ENCODE peak calls at places on chromosomes 12 and 14, in eight cellular contexts. S, X, A, R, J, H, W and G are unnamed samples.

GRCh38 chr14:34113051-34113511 is 162.2 kb upstream of the EGLN3 start:
- DNase-seq in S (no peak), X (no peak), A (no peak), R (no peak), J (no peak), H (no peak), W (no peak), G (no peak)

GRCh38 chr14:68471029-68471963 is 321.6 kb downstream of the ZFP36L1 start:
- DNase-seq in S (no peak), X (no peak), A (no peak), R (no peak), J (no peak), H (no peak), W (no peak), G (no peak)

GRCh38 chr12:52794479-52795331 is 1.2 kb downstream of the KRT3 start:
- DNase-seq in S (no peak), X (no peak), A (no peak), R (no peak), J (no peak), H (no peak), W (no peak), G (no peak)

GRCh38 chr12:1666685-1667162 is 24.1 kb upstream of the ADIPOR2 start:
- DNase-seq in S (no peak), X (no peak), A (no peak), R (no peak), J (no peak), H (no peak), W (no peak), G (no peak)

GRCh38 chr12:5650804-5651461 is 219.0 kb downstream of the NTF3 start:
- DNase-seq in S (no peak), X (no peak), A (no peak), R (no peak), J (peak; percentile 37), H (no peak), W (no peak), G (no peak)

GRCh38 chr14:90514015-90514398 is 117.2 kb downstream of the CALM1 start:
- DNase-seq in S (no peak), X (peak; percentile 47), A (no peak), R (no peak), J (peak; percentile 14), H (no peak), W (no peak), G (peak; percentile 97)

GRCh38 chr12:49293056-49293956 is 1.6 kb upstream of the PRPH start:
- DNase-seq in S (peak; percentile 57), X (no peak), A (no peak), R (peak; percentile 25), J (no peak), H (no peak), W (no peak), G (peak; percentile 66)

GRCh38 chr12:91972896-91973295 is 172.8 kb downstream of the BTG1 start:
- DNase-seq in S (no peak), X (no peak), A (no peak), R (no peak), J (no peak), H (no peak), W (no peak), G (no peak)

GRCh38 chr14:102058931-102059330 is 27.9 kb downstream of the HSP90AA1 start:
- DNase-seq in S (no peak), X (no peak), A (no peak), R (no peak), J (no peak), H (no peak), W (no peak), G (no peak)

GRCh38 chr12:41604830-41605229 is 416.7 kb downstream of the PDZRN4 start:
- DNase-seq in S (no peak), X (no peak), A (no peak), R (no peak), J (no peak), H (no peak), W (no peak), G (peak; percentile 7)

GRCh38 chr12:52630104-52630500 is 11.7 kb upstream of the KRT73 start:
- DNase-seq in S (no peak), X (no peak), A (no peak), R (no peak), J (no peak), H (no peak), W (no peak), G (no peak)

GRCh38 chr12:62471734-62472133 is 5.1 kb downstream of the MON2 start:
- DNase-seq in S (no peak), X (no peak), A (no peak), R (no peak), J (no peak), H (no peak), W (no peak), G (no peak)

GRCh38 chr12:105025890-105026289 is 39.8 kb downstream of the NOPCHAP1 start:
- DNase-seq in S (no peak), X (peak; percentile 34), A (no peak), R (no peak), J (no peak), H (no peak), W (no peak), G (no peak)

GRCh38 chr12:121789233-121789781 is 4.2 kb downstream of the RHOF start:
- DNase-seq in S (no peak), X (no peak), A (no peak), R (no peak), J (no peak), H (no peak), W (no peak), G (no peak)

GRCh38 chr12:42421844-42422779 is 96.1 kb downstream of the PPHLN1 start:
- DNase-seq in S (no peak), X (no peak), A (no peak), R (no peak), J (no peak), H (no peak), W (no peak), G (no peak)

GRCh38 chr12:69410571-69410970 is 51.0 kb downstream of the YEATS4 start:
- DNase-seq in S (no peak), X (no peak), A (no peak), R (no peak), J (no peak), H (no peak), W (no peak), G (no peak)

GRCh38 chr12:109098142-109098652 is 800 bp downstream of the UNG start:
- DNase-seq in S (no peak), X (no peak), A (no peak), R (no peak), J (no peak), H (no peak), W (no peak), G (no peak)

GRCh38 chr14:104284107-104284592 is 145.8 kb downstream of the KIF26A start:
- DNase-seq in S (peak; percentile 7), X (no peak), A (no peak), R (no peak), J (no peak), H (no peak), W (no peak), G (peak; percentile 65)

GRCh38 chr12:12474471-12474928 is 88.2 kb downstream of the DUSP16 start:
- DNase-seq in S (no peak), X (no peak), A (no peak), R (no peak), J (no peak), H (peak; percentile 39), W (no peak), G (no peak)

GRCh38 chr12:49088190-49088931 is 6.2 kb downstream of the DHH start:
- DNase-seq in S (peak; percentile 60), X (peak; percentile 84), A (peak; percentile 86), R (peak; percentile 79), J (peak; percentile 77), H (peak; percentile 80), W (peak; percentile 42), G (peak; percentile 93)

GRCh38 chr12:530308-530707 is 70.6 kb downstream of the B4GALNT3 start:
- DNase-seq in S (no peak), X (no peak), A (no peak), R (no peak), J (no peak), H (no peak), W (no peak), G (no peak)

GRCh38 chr12:49693931-49694439 is 13.2 kb downstream of the FMNL3 start:
- DNase-seq in S (no peak), X (no peak), A (no peak), R (no peak), J (no peak), H (no peak), W (no peak), G (no peak)

GRCh38 chr14:94126419-94126677 is 3.1 kb downstream of the IFI27L2 start:
- DNase-seq in S (no peak), X (no peak), A (no peak), R (no peak), J (no peak), H (no peak), W (no peak), G (no peak)

GRCh38 chr12:108352591-108352990 is 13.5 kb upstream of the CMKLR1 start:
- DNase-seq in S (no peak), X (no peak), A (no peak), R (no peak), J (no peak), H (no peak), W (no peak), G (no peak)

GRCh38 chr14:21024668-21025373 is at the start of gene NDRG2:
- DNase-seq in S (peak; percentile 89), X (no peak), A (peak; percentile 81), R (peak; percentile 94), J (no peak), H (peak; percentile 66), W (peak; percentile 54), G (peak; percentile 8)

GRCh38 chr12:27336254-27336653 is 3.6 kb downstream of the BMAL2 start:
- DNase-seq in S (no peak), X (no peak), A (no peak), R (no peak), J (no peak), H (no peak), W (no peak), G (no peak)

GRCh38 chr12:98227162-98227561 is 288.2 kb upstream of the TMPO start:
- DNase-seq in S (no peak), X (no peak), A (peak; percentile 14), R (no peak), J (no peak), H (no peak), W (no peak), G (no peak)

GRCh38 chr12:118884226-118884625 is 97.1 kb upstream of the SRRM4 start:
- DNase-seq in S (no peak), X (no peak), A (no peak), R (no peak), J (no peak), H (no peak), W (no peak), G (no peak)

GRCh38 chr12:52279683-52280318 is 5.4 kb downstream of the KRT86 start:
- DNase-seq in S (no peak), X (no peak), A (no peak), R (no peak), J (no peak), H (no peak), W (no peak), G (no peak)

GRCh38 chr14:69363055-69363454 is 35.0 kb downstream of the ERH start:
- DNase-seq in S (peak; percentile 33), X (no peak), A (no peak), R (peak; percentile 51), J (no peak), H (no peak), W (no peak), G (no peak)

GRCh38 chr12:22118206-22118605 is 72.2 kb downstream of the CMAS start:
- DNase-seq in S (no peak), X (no peak), A (no peak), R (no peak), J (no peak), H (no peak), W (no peak), G (no peak)

GRCh38 chr14:79278798-79279644 is 932.3 kb downstream of the DIO2 start:
- DNase-seq in S (peak; percentile 48), X (peak; percentile 77), A (peak; percentile 80), R (peak; percentile 91), J (no peak), H (no peak), W (no peak), G (peak; percentile 91)

GRCh38 chr12:5493018-5493417 is 61.1 kb downstream of the NTF3 start:
- DNase-seq in S (no peak), X (no peak), A (peak; percentile 13), R (no peak), J (no peak), H (no peak), W (no peak), G (no peak)

GRCh38 chr14:104856157-104856868 is 8.8 kb upstream of the CEP170B start:
- DNase-seq in S (no peak), X (no peak), A (no peak), R (no peak), J (no peak), H (no peak), W (no peak), G (no peak)